ENCODE peak calls at places on chromosomes 2 and 18, in six cellular contexts. D is heart left ventricle, A is left ventricle myocardium inferior, L is sigmoid colon, Q is SK-N-SH, F is neural progenitor cell. W is an unnamed sample. For H3K36me3 and H3K9me3, the result is how much of the 10 kb centered on the place peaks cover.

GRCh38 chr2:2788076-2788475 is 457.0 kb upstream of the MYT1L start:
- DNase-seq in L (no peak), Q (no peak), D (no peak), A (no peak), F (peak), W (no peak)

GRCh38 chr18:28855524-28855923 is 678.6 kb upstream of the CDH2 start:
- DNase-seq in Q (no peak), F (no peak), L (no peak), D (no peak), A (no peak), W (no peak)

GRCh38 chr2:173831312-173832229 is 133.6 kb downstream of the SP3 start:
- DNase-seq in Q (no peak), A (peak), L (peak), F (peak), D (peak), W (no peak)

GRCh38 chr18:50780144-50780543 is 39.7 kb downstream of the MRO start:
- DNase-seq in L (no peak), A (no peak), F (no peak), Q (no peak), D (no peak), W (no peak)

GRCh38 chr2:233565685-233566140 is 869 bp downstream of the USP40 start:
- DNase-seq in Q (no peak), L (no peak), D (no peak), A (no peak), F (no peak), W (no peak)

GRCh38 chr18:2883137-2883671 is 36.4 kb downstream of the EMILIN2 start:
- DNase-seq in A (no peak), F (no peak), D (no peak), Q (no peak), L (no peak), W (no peak)

GRCh38 chr2:20365249-20365817 is 14.7 kb upstream of the PUM2 start:
- DNase-seq in L (no peak), F (no peak), D (no peak), Q (no peak), A (no peak), W (no peak)

GRCh38 chr18:79070486-79070885 is 1.3 kb downstream of the ATP9B start:
- DNase-seq in D (no peak), Q (no peak), F (no peak), A (no peak), L (no peak), W (no peak)

GRCh38 chr18:80112623-80113248 is 3.7 kb downstream of the ADNP2 start:
- DNase-seq in A (no peak), F (no peak), D (no peak), Q (no peak), L (no peak), W (no peak)

GRCh38 chr2:237180987-237181386 is 95.3 kb downstream of the COPS8 start:
- DNase-seq in Q (no peak), A (no peak), F (no peak), L (peak), D (no peak), W (no peak)

GRCh38 chr18:70339915-70340314 is 51.1 kb downstream of the SOCS6 start:
- DNase-seq in L (no peak), Q (no peak), A (no peak), D (no peak), F (no peak), W (no peak)

GRCh38 chr18:51236225-51236624 is 38.7 kb upstream of the MEX3C start:
- DNase-seq in L (no peak), F (no peak), D (no peak), A (no peak), Q (no peak), W (no peak)

DNA sequence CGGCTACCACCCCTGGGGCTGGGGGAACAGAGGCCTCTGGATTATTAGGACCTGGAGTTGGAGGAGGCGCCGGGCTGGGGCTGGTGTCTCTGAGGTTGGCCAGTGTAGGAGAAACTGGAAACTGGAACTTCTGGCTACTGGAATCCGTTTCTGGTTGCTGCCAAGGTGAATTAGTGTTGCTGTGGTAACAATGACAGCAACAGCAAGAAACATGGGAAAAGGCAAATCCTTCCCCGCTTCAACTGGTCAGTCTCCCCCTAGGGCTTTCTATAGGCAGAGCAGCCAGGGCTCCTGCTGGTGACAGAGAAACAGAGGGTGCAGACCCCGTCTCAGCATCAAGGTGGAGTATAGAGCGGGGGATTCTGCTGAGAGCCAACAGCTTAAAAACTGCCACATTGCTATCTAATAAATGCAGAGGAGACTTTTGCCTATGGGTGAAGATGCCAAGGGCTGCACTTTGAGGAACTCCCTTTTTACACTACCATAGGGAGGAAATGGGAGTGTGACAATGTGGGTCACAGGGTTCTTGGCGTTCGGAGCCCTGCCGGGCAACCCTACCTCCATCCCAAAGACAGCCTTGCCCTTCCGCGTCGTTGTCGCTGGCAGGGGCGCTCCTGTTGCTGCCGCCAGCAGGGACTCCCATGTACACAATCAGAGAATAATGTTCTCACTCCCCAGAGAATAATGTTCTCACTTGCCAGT is 81.4 kb upstream of the CABLES1 start:
- DNase-seq in A (no peak), L (no peak), D (no peak), F (peak), Q (peak), W (peak)
- TF ChIP-seq CTCF in A (no peak), L (no peak), D (no peak), F (peak), Q (peak), W (no peak)

DNA sequence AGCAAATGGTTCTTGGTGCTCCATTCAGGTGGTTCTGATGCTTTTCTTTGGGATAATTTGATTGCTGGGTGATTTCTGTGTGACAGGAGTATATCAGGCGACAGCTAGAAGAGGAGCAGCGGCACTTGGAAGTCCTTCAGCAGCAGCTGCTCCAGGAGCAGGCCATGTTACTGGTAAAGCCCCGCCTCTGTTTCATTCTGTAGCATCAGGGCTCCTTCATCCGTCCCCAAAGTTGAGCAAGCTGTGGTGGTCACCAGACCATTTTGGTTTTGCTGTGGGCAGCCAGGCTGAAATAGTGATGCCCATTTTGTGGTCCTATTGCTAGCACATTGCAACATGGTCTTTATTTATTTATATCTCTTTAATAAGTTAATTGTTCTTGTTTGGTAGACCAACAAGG is 132.8 kb upstream of the IL1R2 start:
- DNase-seq in F (no peak), D (no peak), L (no peak), Q (no peak), A (no peak), W (no peak)
- H3K36me3 ChIP-seq in F (under half), D (under half), L (under half), Q (half or more), A (half or more), W (under half)

GRCh38 chr2:14304326-14304725 is 328.2 kb upstream of the LRATD1 start:
- DNase-seq in A (no peak), Q (no peak), L (no peak), D (no peak), F (no peak), W (no peak)
- H3K9me3 ChIP-seq in A (under half), Q (under half), L (under half), D (under half), F (under half), W (under half)

DNA sequence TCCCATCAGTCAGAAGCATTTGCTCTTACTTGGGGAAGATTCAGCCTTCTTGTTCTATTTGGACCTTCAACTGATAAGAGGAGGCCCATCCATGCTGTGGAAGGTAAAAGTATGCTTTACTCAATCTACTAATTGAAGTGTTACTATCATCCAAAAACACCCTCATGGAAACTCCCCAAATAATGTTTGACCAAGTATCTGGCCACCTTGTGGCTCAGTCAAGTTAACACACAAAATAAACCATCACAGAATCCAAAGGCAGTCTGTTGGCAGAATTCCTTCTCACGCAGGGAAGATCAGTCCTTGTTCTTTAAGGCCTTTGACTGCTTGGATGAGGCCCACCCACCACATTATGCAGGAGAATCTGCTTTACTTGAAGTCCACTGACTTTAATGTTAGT is 531.2 kb upstream of the SMIM21 start:
- DNase-seq in D (no peak), F (no peak), L (no peak), Q (no peak), A (no peak), W (no peak)
- TF ChIP-seq CTCF in D (no peak), F (peak), L (no peak), Q (no peak), A (no peak), W (no peak)

GRCh38 chr2:37670378-37671012 is 947 bp downstream of the CDC42EP3 start:
- DNase-seq in L (peak), D (no peak), A (no peak), F (peak), Q (no peak), W (no peak)

GRCh38 chr2:37671013-37671815 is at the start of gene CDC42EP3:
- DNase-seq in A (peak), L (peak), Q (peak), F (peak), D (peak), W (peak)

GRCh38 chr2:37667704-37668103 is 3.7 kb downstream of the CDC42EP3 start:
- DNase-seq in D (no peak), L (no peak), A (no peak), F (no peak), Q (no peak), W (no peak)

GRCh38 chr2:37671816-37672103 is 318 bp upstream of the CDC42EP3 start:
- DNase-seq in Q (no peak), D (no peak), L (peak), A (no peak), F (no peak), W (no peak)

GRCh38 chr2:37669500-37669899 is 1.9 kb downstream of the CDC42EP3 start:
- DNase-seq in A (no peak), D (no peak), Q (no peak), F (no peak), L (no peak), W (no peak)
- H3K36me3 ChIP-seq in A (under half), D (under half), Q (under half), F (under half), L (under half), W (under half)

GRCh38 chr2:116061023-116061422 is 1618.6 kb downstream of the DPP10 start:
- DNase-seq in A (no peak), Q (no peak), F (no peak), L (no peak), D (no peak), W (no peak)

DNA sequence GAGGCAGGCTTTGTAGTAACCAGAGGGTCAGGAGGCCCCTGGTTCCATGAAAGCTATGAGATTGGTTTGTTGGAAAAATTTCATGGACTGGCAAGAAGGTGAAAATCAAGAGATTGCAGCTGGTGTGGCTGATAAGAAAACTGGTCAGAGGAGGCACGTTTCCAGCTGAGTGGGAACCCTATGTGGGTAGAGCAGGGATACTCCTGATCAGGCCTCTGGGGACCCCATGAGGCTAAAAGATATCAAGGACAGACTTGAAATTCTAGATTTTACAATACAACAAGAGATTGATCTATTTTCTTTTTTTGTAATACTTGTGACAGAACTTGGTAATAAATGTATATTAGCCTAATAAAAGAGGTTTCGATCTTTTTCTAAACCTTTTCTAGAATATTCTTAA is 1615.1 kb downstream of the DPP10 start:
- DNase-seq in Q (peak), L (no peak), D (no peak), F (peak), A (no peak), W (no peak)
- H3K9me3 ChIP-seq in Q (under half), L (under half), D (under half), F (under half), A (under half), W (under half)

GRCh38 chr2:39494784-39495251 is 57.7 kb upstream of the MAP4K3 start:
- DNase-seq in F (peak), A (no peak), L (no peak), Q (no peak), D (no peak), W (no peak)
- TF ChIP-seq CTCF in F (no peak), A (no peak), L (no peak), Q (no peak), D (no peak), W (no peak)

DNA sequence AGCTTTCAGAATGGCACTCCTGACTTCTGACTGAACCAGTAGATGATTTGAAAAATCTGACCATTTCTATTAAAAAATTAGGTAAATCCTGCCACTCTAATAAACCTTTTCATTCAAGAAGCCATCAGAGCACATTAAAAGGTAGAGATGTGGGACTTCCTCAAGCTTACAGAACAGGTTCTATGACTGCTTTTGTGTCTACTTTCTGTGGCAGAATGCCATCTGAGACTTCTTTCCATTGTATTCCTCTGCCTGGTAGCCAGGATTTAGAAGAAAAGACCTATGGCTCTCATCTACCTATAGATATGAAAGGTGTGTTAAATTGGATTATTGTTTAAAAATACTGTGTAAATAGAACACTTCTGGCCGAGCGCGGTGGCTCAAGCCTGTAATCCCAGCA is 99.9 kb upstream of the NABP1 start:
- DNase-seq in L (no peak), D (no peak), F (no peak), A (no peak), Q (no peak), W (no peak)
- H3K36me3 ChIP-seq in L (under half), D (under half), F (under half), A (under half), Q (under half), W (under half)

GRCh38 chr2:47751856-47752414 is 31.0 kb upstream of the MSH6 start:
- DNase-seq in A (no peak), F (no peak), L (no peak), D (no peak), Q (no peak), W (no peak)

GRCh38 chr2:47744074-47744473 is 38.9 kb upstream of the MSH6 start:
- DNase-seq in Q (no peak), F (no peak), D (no peak), A (no peak), L (no peak), W (no peak)

DNA sequence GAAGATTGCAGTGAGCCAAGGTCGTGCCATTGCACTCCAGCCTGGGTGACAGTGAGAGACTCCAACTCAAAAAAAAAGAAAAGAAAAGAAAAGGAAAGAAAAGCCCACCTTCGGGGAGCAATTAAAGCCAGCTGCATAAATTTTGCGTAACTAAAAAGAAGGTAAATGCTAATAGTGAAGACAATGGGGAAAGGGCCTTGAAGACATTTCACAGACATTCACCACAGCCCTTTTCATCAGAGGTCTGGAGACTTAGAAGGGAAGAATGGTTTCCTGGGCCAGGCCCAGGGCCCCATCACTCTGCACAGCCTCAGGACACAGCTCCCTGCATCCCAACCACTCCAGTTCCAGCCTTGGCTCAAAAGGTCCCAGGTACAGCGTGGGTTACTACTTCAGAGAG is 35.1 kb upstream of the MSH6 start:
- DNase-seq in A (no peak), L (no peak), F (no peak), Q (no peak), D (no peak), W (no peak)
- H3K9me3 ChIP-seq in A (under half), L (under half), F (under half), Q (under half), D (under half), W (under half)